ENCODE peak calls at places on chromosomes 16 and 17, in nine cellular contexts. Y is hypothalamus; Z is GM10248; P is GM23338; K is LoVo; D is stimulated activated CD4-positive, alpha-beta T cell treated with anti-CD3 and anti-CD28 coated beads, Interleukin-2, amount 100 ng/mL, for 48 hours; O is NCI-H1092; L is AG04450; W is stimulated activated CD8-positive, alpha-beta memory T cell treated with anti-CD3 and anti-CD28 coated beads, Interleukin-7, amount 100 ng/mL, for 4 hours. F is an unnamed sample.

GRCh38 chr17:29705352-29705751 is 82.6 kb upstream of the CORO6 start:
- DNase-seq in Y (no peak), Z (no peak), P (no peak), K (no peak), D (no peak), O (no peak), L (no peak), W (no peak), F (no peak)

GRCh38 chr16:12500771-12501170 is 302.9 kb downstream of the CPPED1 start:
- DNase-seq in Y (no peak), Z (no peak), P (no peak), K (peak; percentile 1), D (no peak), O (no peak), L (no peak), W (no peak), F (no peak)

GRCh38 chr16:19348578-19349315 is 63.2 kb downstream of the CLEC19A start:
- DNase-seq in Y (no peak), Z (no peak), P (peak; percentile 70), K (no peak), D (no peak), O (peak; percentile 62), L (no peak), W (no peak), F (no peak)

GRCh38 chr17:81200695-81201580 is 21.8 kb downstream of the CEP131 start:
- DNase-seq in Y (peak; percentile 52), Z (peak; percentile 67), P (peak; percentile 73), K (peak; percentile 32), D (peak; percentile 15), O (no peak), L (peak; percentile 42), W (no peak), F (no peak)

GRCh38 chr16:57352636-57353047 is 5.9 kb upstream of the CCL22 start:
- DNase-seq in Y (no peak), Z (no peak), P (no peak), K (no peak), D (no peak), O (no peak), L (no peak), W (no peak), F (no peak)

GRCh38 chr17:75110307-75110937 is 653 bp downstream of the ARMC7 start:
- DNase-seq in Y (peak; percentile 56), Z (no peak), P (peak; percentile 69), K (peak; percentile 46), D (no peak), O (no peak), L (no peak), W (no peak), F (no peak)

GRCh38 chr16:11087691-11088431 is 143.5 kb downstream of the CLEC16A start:
- DNase-seq in Y (no peak), Z (peak; percentile 38), P (peak; percentile 42), K (no peak), D (no peak), O (no peak), L (no peak), W (peak; percentile 43), F (no peak)

GRCh38 chr17:79627184-79627765 is 16.4 kb upstream of the RBFOX3 start:
- DNase-seq in Y (peak; percentile 29), Z (no peak), P (no peak), K (no peak), D (no peak), O (no peak), L (no peak), W (no peak), F (no peak)

GRCh38 chr17:50146927-50147640 is 3.4 kb downstream of the PPP1R9B start:
- DNase-seq in Y (no peak), Z (no peak), P (no peak), K (no peak), D (no peak), O (no peak), L (no peak), W (no peak), F (no peak)

GRCh38 chr17:36850794-36851193 is 86.5 kb upstream of the LHX1 start:
- DNase-seq in Y (no peak), Z (no peak), P (no peak), K (no peak), D (no peak), O (no peak), L (no peak), W (no peak), F (peak; percentile 35)

GRCh38 chr17:74591503-74591902 is 580 bp downstream of the CD300LD start:
- DNase-seq in Y (no peak), Z (no peak), P (no peak), K (no peak), D (no peak), O (no peak), L (no peak), W (no peak), F (no peak)

GRCh38 chr16:88727871-88728270 is 21.6 kb downstream of the CTU2 start:
- DNase-seq in Y (no peak), Z (no peak), P (no peak), K (no peak), D (no peak), O (no peak), L (no peak), W (no peak), F (no peak)

GRCh38 chr17:55758171-55758570 is 7.3 kb downstream of the PCTP start:
- DNase-seq in Y (peak; percentile 48), Z (no peak), P (no peak), K (no peak), D (no peak), O (no peak), L (no peak), W (no peak), F (no peak)

GRCh38 chr17:32484041-32484461 is 2.7 kb upstream of the CDK5R1 start:
- DNase-seq in Y (no peak), Z (no peak), P (no peak), K (no peak), D (no peak), O (no peak), L (no peak), W (no peak), F (no peak)

GRCh38 chr16:4214215-4214621 is 27.7 kb downstream of the SRL start:
- DNase-seq in Y (no peak), Z (no peak), P (no peak), K (peak; percentile 77), D (no peak), O (no peak), L (peak; percentile 62), W (no peak), F (peak; percentile 58)

GRCh38 chr17:1880851-1881630 is 51.2 kb downstream of the RPA1 start:
- DNase-seq in Y (peak; percentile 59), Z (no peak), P (no peak), K (no peak), D (no peak), O (no peak), L (no peak), W (no peak), F (no peak)

GRCh38 chr17:11290814-11291213 is 49.8 kb downstream of the SHISA6 start:
- DNase-seq in Y (no peak), Z (no peak), P (no peak), K (no peak), D (no peak), O (no peak), L (no peak), W (no peak), F (no peak)

GRCh38 chr17:81422776-81423697 is 27.8 kb downstream of the BAHCC1 start:
- DNase-seq in Y (peak; percentile 48), Z (no peak), P (no peak), K (peak; percentile 61), D (no peak), O (no peak), L (peak; percentile 78), W (no peak), F (no peak)

GRCh38 chr17:68057531-68057952 is 22.0 kb downstream of the KPNA2 start:
- DNase-seq in Y (no peak), Z (no peak), P (peak; percentile 44), K (no peak), D (peak; percentile 33), O (no peak), L (no peak), W (peak; percentile 17), F (no peak)

GRCh38 chr16:85616608-85617311 is 3.6 kb downstream of the GSE1 start:
- DNase-seq in Y (peak; percentile 36), Z (peak; percentile 85), P (no peak), K (no peak), D (no peak), O (peak; percentile 68), L (no peak), W (no peak), F (no peak)

GRCh38 chr17:50634123-50634914 is at the start of gene ABCC3:
- DNase-seq in Y (no peak), Z (no peak), P (no peak), K (peak; percentile 67), D (no peak), O (no peak), L (no peak), W (no peak), F (no peak)

GRCh38 chr16:68444058-68444657 is 4.2 kb downstream of the SMPD3 start:
- DNase-seq in Y (no peak), Z (no peak), P (peak; percentile 84), K (peak; percentile 29), D (no peak), O (no peak), L (no peak), W (no peak), F (no peak)

GRCh38 chr16:79653337-79654000 is 52.9 kb upstream of the MAF start:
- DNase-seq in Y (no peak), Z (no peak), P (no peak), K (no peak), D (no peak), O (peak; percentile 73), L (no peak), W (no peak), F (no peak)

GRCh38 chr17:39607851-39608130 is at the start of gene NEUROD2:
- DNase-seq in Y (no peak), Z (no peak), P (no peak), K (no peak), D (no peak), O (no peak), L (no peak), W (no peak), F (no peak)

GRCh38 chr17:7579001-7579838 is at the start of gene CD68:
- DNase-seq in Y (peak; percentile 50), Z (peak; percentile 81), P (peak; percentile 73), K (peak; percentile 92), D (peak; percentile 69), O (no peak), L (peak; percentile 66), W (peak; percentile 70), F (no peak)

GRCh38 chr16:65342231-65342866 is 220.5 kb upstream of the CDH11 start:
- DNase-seq in Y (no peak), Z (no peak), P (peak; percentile 44), K (no peak), D (no peak), O (no peak), L (no peak), W (no peak), F (no peak)

GRCh38 chr16:19005561-19006445 is 22.1 kb downstream of the TMC7 start:
- DNase-seq in Y (peak; percentile 94), Z (no peak), P (peak; percentile 61), K (peak; percentile 88), D (no peak), O (no peak), L (no peak), W (no peak), F (no peak)

GRCh38 chr17:45336390-45337182 is 19.8 kb upstream of the MAP3K14 start:
- DNase-seq in Y (no peak), Z (no peak), P (no peak), K (no peak), D (no peak), O (no peak), L (no peak), W (no peak), F (no peak)

GRCh38 chr16:71499775-71500364 is 10.7 kb upstream of the ZNF19 start:
- DNase-seq in Y (peak; percentile 37), Z (peak; percentile 70), P (peak; percentile 79), K (peak; percentile 66), D (peak; percentile 51), O (peak; percentile 39), L (peak; percentile 33), W (peak; percentile 7), F (no peak)

F was measured in HS-27A.